ENCODE peak calls at places on chromosomes 7 and 10, in five cellular contexts. A is endothelial cell of umbilical vein, G is vagina, P is sigmoid colon, T is stomach. I is an unnamed sample.

GRCh38 chr10:30151581-30152389 is 92.4 kb upstream of the JCAD start:
- DNase-seq in A (peak), G (peak), P (no peak), T (no peak), I (no peak)

GRCh38 chr10:43219848-43220247 is 47.0 kb downstream of the RASGEF1A start:
- DNase-seq in A (no peak), G (no peak), P (peak), T (no peak), I (peak)

GRCh38 chr10:115171392-115171960 is 78.3 kb downstream of the ATRNL1 start:
- DNase-seq in A (peak), G (no peak), P (no peak), T (no peak), I (no peak)

GRCh38 chr10:28774051-28774995 is 97.0 kb downstream of the BAMBI start:
- DNase-seq in A (no peak), G (peak), P (no peak), T (no peak), I (no peak)

GRCh38 chr10:49111320-49111698 is 4.0 kb downstream of the VSTM4 start:
- DNase-seq in A (no peak), G (peak), P (no peak), T (no peak), I (no peak)

GRCh38 chr7:92131764-92132330 is 2.4 kb downstream of the CYP51A1 start:
- DNase-seq in A (no peak), G (no peak), P (no peak), T (no peak), I (no peak)

GRCh38 chr10:87547734-87548311 is 43.1 kb downstream of the MINPP1 start:
- DNase-seq in A (peak), G (no peak), P (no peak), T (no peak), I (no peak)

GRCh38 chr7:822692-823276 is 9.5 kb upstream of the SUN1 start:
- DNase-seq in A (no peak), G (no peak), P (peak), T (no peak), I (no peak)

GRCh38 chr7:101340379-101340778 is 18.8 kb upstream of the IFT22 start:
- DNase-seq in A (no peak), G (no peak), P (no peak), T (no peak), I (no peak)

GRCh38 chr7:86708334-86708733 is 64.6 kb downstream of the GRM3 start:
- DNase-seq in A (no peak), G (no peak), P (no peak), T (no peak), I (no peak)

GRCh38 chr10:74011762-74012161 is 13.8 kb downstream of the VCL start:
- DNase-seq in A (peak), G (no peak), P (no peak), T (no peak), I (no peak)

GRCh38 chr10:7301039-7301768 is 109.6 kb downstream of the SFMBT2 start:
- DNase-seq in A (no peak), G (no peak), P (no peak), T (no peak), I (no peak)

GRCh38 chr7:461453-462172 is 58.0 kb downstream of the PDGFA start:
- DNase-seq in A (peak), G (no peak), P (no peak), T (no peak), I (peak)

GRCh38 chr7:141262101-141262819 is 188.4 kb downstream of the TMEM178B start:
- DNase-seq in A (no peak), G (no peak), P (no peak), T (no peak), I (no peak)

GRCh38 chr10:50325449-50326188 is 74.3 kb upstream of the ASAH2 start:
- DNase-seq in A (peak), G (no peak), P (peak), T (peak), I (no peak)

GRCh38 chr10:128475686-128476410 is 349.6 kb upstream of the MKI67 start:
- DNase-seq in A (no peak), G (no peak), P (no peak), T (no peak), I (no peak)

GRCh38 chr7:29306276-29307036 is 111.9 kb downstream of the CHN2 start:
- DNase-seq in A (no peak), G (no peak), P (no peak), T (no peak), I (no peak)

GRCh38 chr7:106289848-106290247 is 5.1 kb upstream of the NAMPT start:
- DNase-seq in A (no peak), G (no peak), P (no peak), T (no peak), I (no peak)

GRCh38 chr10:44427479-44427878 is 42.6 kb upstream of the CXCL12 start:
- DNase-seq in A (no peak), G (no peak), P (no peak), T (no peak), I (no peak)

GRCh38 chr7:67470256-67470751 is 473.7 kb downstream of the TYW1 start:
- DNase-seq in A (no peak), G (no peak), P (peak), T (no peak), I (no peak)

GRCh38 chr10:73900068-73900467 is 10.9 kb upstream of the PLAU start:
- DNase-seq in A (no peak), G (no peak), P (no peak), T (no peak), I (no peak)

GRCh38 chr7:116259156-116259555 is 48.8 kb downstream of the TES start:
- DNase-seq in A (no peak), G (no peak), P (no peak), T (no peak), I (no peak)

GRCh38 chr7:39683216-39683845 is 60.0 kb downstream of the RALA start:
- DNase-seq in A (peak), G (no peak), P (no peak), T (no peak), I (no peak)

GRCh38 chr7:93958216-93958615 is 36.7 kb downstream of the GNG11 start:
- DNase-seq in A (peak), G (no peak), P (no peak), T (no peak), I (no peak)

GRCh38 chr10:63494951-63495350 is 26.2 kb upstream of the REEP3 start:
- DNase-seq in A (no peak), G (no peak), P (no peak), T (no peak), I (no peak)

GRCh38 chr7:119343289-119343688 is 929.7 kb upstream of the KCND2 start:
- DNase-seq in A (no peak), G (no peak), P (no peak), T (no peak), I (no peak)

GRCh38 chr10:132589015-132589414 is 51.4 kb downstream of the INPP5A start:
- DNase-seq in A (no peak), G (no peak), P (no peak), T (no peak), I (no peak)

GRCh38 chr10:132586731-132587130 is 49.1 kb downstream of the INPP5A start:
- DNase-seq in A (no peak), G (no peak), P (peak), T (no peak), I (no peak)

GRCh38 chr10:132589681-132590080 is 52.1 kb downstream of the INPP5A start:
- DNase-seq in A (no peak), G (no peak), P (peak), T (no peak), I (no peak)

GRCh38 chr10:132587175-132587574 is 49.6 kb downstream of the INPP5A start:
- DNase-seq in A (no peak), G (no peak), P (peak), T (no peak), I (no peak)

DNA sequence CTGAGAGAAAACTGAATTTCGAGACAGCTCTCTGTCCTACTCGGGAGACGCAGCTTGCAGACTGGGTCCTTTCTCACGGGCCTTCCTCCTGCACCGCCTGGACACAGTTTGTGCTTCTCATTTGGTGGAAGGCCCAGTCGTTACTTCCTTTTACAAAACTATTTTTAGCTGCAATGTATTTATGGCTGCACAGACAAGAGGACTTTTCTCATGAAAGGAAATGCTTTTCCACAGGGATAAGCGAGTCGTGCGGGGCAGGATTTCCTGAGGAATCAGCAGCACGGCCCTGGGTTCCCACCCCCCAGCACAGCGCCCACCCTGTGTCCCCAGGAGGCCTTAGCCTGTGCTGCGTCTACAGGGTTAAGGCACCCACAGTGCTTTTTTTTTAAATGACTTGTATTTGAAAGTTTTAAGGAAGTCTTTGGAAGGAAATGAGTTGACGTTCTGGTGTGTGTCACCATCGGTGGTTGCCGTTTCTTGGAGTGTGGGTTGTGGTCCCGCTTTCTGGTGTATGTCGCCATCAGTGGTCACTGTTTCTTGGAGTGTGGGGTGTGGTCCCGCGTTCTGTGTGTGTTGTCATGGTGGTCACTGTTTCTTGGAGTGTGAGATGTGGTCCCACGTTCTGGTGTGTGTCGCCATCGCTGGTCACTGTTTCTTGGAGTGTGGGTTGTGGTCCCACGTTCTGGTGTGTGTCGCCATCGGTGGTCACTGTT is 50.9 kb downstream of the INPP5A start:
- DNase-seq in A (peak), G (no peak), P (peak), T (no peak), I (peak)
- TF ChIP-seq POLR2AphosphoS5 in A (peak), G (peak), P (peak), T (no peak), I (peak)

GRCh38 chr10:34558093-34558492 is 257.0 kb downstream of the PARD3 start:
- DNase-seq in A (no peak), G (no peak), P (no peak), T (no peak), I (no peak)
- TF ChIP-seq CTCF in A (no peak), G (no peak), P (no peak), T (no peak), I (no peak)

GRCh38 chr10:72309290-72310240 is 35.8 kb downstream of the DDIT4 start:
- DNase-seq in A (no peak), G (no peak), P (peak), T (peak), I (peak)
- TF ChIP-seq POLR2A in A (no peak), G (no peak), P (no peak), T (no peak), I (no peak)

GRCh38 chr7:52017802-52018679 is 701.4 kb upstream of the COBL start:
- DNase-seq in A (peak), G (no peak), P (no peak), T (peak), I (no peak)
- TF ChIP-seq POLR2AphosphoS5 in A (no peak), G (no peak), P (no peak), T (no peak), I (no peak)

GRCh38 chr7:155797262-155798250 is 14.7 kb downstream of the SHH start:
- DNase-seq in A (no peak), G (no peak), P (no peak), T (no peak), I (no peak)
- TF ChIP-seq CTCF in A (no peak), G (no peak), P (no peak), T (no peak), I (no peak)

I was measured in spleen.